ENCODE peak calls at places on chromosome 1, in seven cellular contexts. N is foreskin fibroblast, G is EL, P is neural crest cell, Q is NCI-H774, C is HFFc6, V is coronary artery. E is an unnamed sample.

GRCh38 chr1:119359730-119360129 is 8.9 kb upstream of the HAO2 start:
- DNase-seq in C (no peak), N (no peak), V (no peak), Q (no peak), G (no peak), P (no peak), E (no peak)

GRCh38 chr1:5742032-5742431 is 250.2 kb downstream of the NPHP4 start:
- DNase-seq in V (no peak), C (no peak), N (no peak), P (no peak), G (no peak), Q (no peak), E (no peak)

GRCh38 chr1:245652660-245653427 is 498.1 kb downstream of the KIF26B start:
- DNase-seq in C (no peak), G (no peak), N (no peak), P (no peak), V (no peak), Q (no peak), E (no peak)

GRCh38 chr1:244674446-244674845 is 21.5 kb downstream of the DESI2 start:
- DNase-seq in V (no peak), G (peak), C (no peak), N (no peak), Q (no peak), P (no peak), E (no peak)

GRCh38 chr1:221915764-221916163 is 173.9 kb upstream of the DUSP10 start:
- DNase-seq in C (no peak), Q (no peak), N (no peak), V (no peak), P (no peak), G (no peak), E (no peak)

GRCh38 chr1:180555411-180555810 is 3.4 kb upstream of the OVAAL start:
- DNase-seq in N (no peak), P (no peak), V (no peak), G (no peak), Q (no peak), C (no peak), E (no peak)

GRCh38 chr1:93328809-93329477 is 16.8 kb upstream of the DR1 start:
- DNase-seq in C (peak), G (peak), V (no peak), P (no peak), Q (no peak), N (peak), E (no peak)

GRCh38 chr1:54371936-54372385 is 34.2 kb downstream of the SSBP3 start:
- DNase-seq in V (no peak), Q (no peak), C (no peak), P (no peak), N (no peak), G (no peak), E (no peak)

GRCh38 chr1:41618871-41619270 is 134.4 kb upstream of the EDN2 start:
- DNase-seq in G (no peak), C (no peak), N (no peak), Q (no peak), P (no peak), V (no peak), E (no peak)

GRCh38 chr1:43545686-43546387 is 15.2 kb downstream of the PTPRF start:
- DNase-seq in C (peak), Q (peak), V (peak), P (peak), G (peak), N (no peak), E (peak)

GRCh38 chr1:6491480-6491962 is at the start of gene PLEKHG5:
- DNase-seq in Q (no peak), N (peak), C (peak), V (no peak), P (no peak), G (peak), E (no peak)

GRCh38 chr1:1359668-1360468 is 1.5 kb upstream of the MXRA8 start:
- DNase-seq in N (peak), V (no peak), G (peak), P (no peak), Q (no peak), C (peak), E (peak)